ENCODE peak calls at places on chromosomes 1 and 21, in ten cellular contexts. Y is prostate gland, M is HCT116, F is stomach, H is GM12878, R is GM12891, L is HepG2, V is transverse colon, P is K562, D is breast epithelium. K is an unnamed sample.

GRCh38 chr1:94989398-94989797 is 62.5 kb upstream of the CNN3 start:
- DNase-seq in Y (no peak), D (no peak), P (no peak), L (no peak), R (no peak), M (no peak), F (peak; percentile 66), V (peak; percentile 44), H (no peak), K (no peak)

GRCh38 chr1:152185544-152186391 is 26.7 kb upstream of the RPTN start:
- DNase-seq in F (peak; percentile 29), R (peak; percentile 25), M (peak; percentile 63), V (peak; percentile 18), H (no peak), D (no peak), L (peak; percentile 53), Y (peak; percentile 55), P (peak; percentile 41), K (no peak)

GRCh38 chr21:15592271-15592860 is 137.4 kb upstream of the USP25 start:
- DNase-seq in Y (peak; percentile 21), D (no peak), L (peak; percentile 44), H (no peak), M (peak; percentile 21), V (no peak), F (no peak), P (peak; percentile 17), R (no peak), K (no peak)

GRCh38 chr1:27391511-27392095 is 819 bp upstream of the GPR3 start:
- DNase-seq in M (peak; percentile 53), H (no peak), V (peak; percentile 49), R (no peak), D (no peak), Y (peak; percentile 50), L (peak; percentile 29), P (peak; percentile 54), F (peak; percentile 46), K (no peak)

GRCh38 chr1:18200136-18200717 is 92.6 kb downstream of the IGSF21 start:
- DNase-seq in M (no peak), L (no peak), R (no peak), P (no peak), D (no peak), H (no peak), Y (no peak), F (no peak), V (no peak), K (no peak)

GRCh38 chr1:235932090-235932510 is 65.4 kb upstream of the LYST start:
- DNase-seq in V (peak; percentile 60), R (no peak), Y (peak; percentile 80), M (no peak), D (no peak), H (no peak), P (no peak), F (peak; percentile 64), L (no peak), K (no peak)

GRCh38 chr1:156502749-156503671 is 2.4 kb upstream of the MEF2D start:
- DNase-seq in V (peak; percentile 74), R (no peak), D (no peak), L (no peak), Y (peak; percentile 66), P (no peak), F (peak; percentile 80), M (peak; percentile 94), H (no peak), K (no peak)

GRCh38 chr1:165290143-165290542 is 66.4 kb downstream of the LMX1A start:
- DNase-seq in V (no peak), Y (no peak), R (no peak), P (no peak), L (no peak), M (no peak), H (no peak), F (no peak), D (no peak), K (no peak)

GRCh38 chr1:162138599-162139397 is 69.3 kb downstream of the NOS1AP start:
- DNase-seq in H (no peak), Y (no peak), D (no peak), P (no peak), F (peak; percentile 30), R (no peak), L (no peak), M (no peak), V (no peak), K (no peak)

GRCh38 chr1:151924691-151925587 is 15.6 kb upstream of the THEM4 start:
- DNase-seq in F (no peak), H (peak; percentile 40), D (no peak), V (no peak), R (no peak), L (no peak), P (no peak), M (no peak), Y (no peak), K (no peak)

GRCh38 chr21:38626311-38626710 is 128.0 kb upstream of the ERG start:
- DNase-seq in L (no peak), R (no peak), D (no peak), F (no peak), V (no peak), P (no peak), H (no peak), Y (no peak), M (no peak), K (no peak)

DNA sequence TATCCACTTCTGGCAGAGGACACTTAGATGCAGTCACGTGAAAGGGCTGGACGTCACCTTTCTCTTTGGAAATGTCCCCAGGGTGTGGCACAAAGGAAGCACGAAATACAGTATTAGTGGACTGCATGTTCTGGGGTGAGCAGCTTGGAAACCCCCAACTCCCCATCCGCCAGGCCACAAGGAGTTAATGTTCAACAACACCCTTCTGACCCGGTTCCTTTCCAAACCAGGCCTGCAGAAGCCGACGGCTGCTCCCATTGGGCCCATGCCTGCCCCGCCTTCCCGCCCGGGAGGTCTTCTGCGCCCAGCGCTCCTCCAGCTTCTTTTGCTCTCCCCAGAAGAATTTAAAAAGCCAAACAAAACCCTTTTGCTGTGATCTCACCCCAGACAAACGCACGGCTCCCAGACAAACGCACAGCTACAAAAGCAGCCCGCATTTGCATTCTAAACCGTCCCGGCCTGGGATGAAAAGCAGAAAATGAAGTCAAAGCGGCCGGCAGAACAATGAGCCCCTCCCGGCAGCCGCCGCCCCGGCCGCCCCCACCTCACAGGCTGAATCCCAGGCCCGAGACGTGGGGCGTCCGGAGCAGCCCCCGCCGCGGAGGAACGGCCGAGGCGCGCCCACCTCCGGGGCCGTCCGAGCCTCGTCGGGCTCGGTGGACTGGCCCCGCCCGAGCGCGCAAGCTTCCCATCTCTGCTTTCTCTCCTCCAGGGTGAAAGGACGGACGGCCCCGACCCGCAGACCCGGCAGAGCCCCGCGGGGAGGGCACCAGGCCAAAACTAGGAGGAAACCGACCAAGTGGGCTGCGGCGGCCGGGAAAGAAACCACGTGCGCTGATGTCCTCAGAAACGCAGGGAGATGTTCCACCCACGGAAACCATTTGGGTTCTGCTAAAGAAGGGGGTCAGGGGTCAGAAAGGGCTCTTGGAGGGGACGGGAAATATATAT is 101.9 kb downstream of the PLPP3 start:
- DNase-seq in R (no peak), P (no peak), H (peak; percentile 17), V (peak; percentile 52), Y (no peak), L (peak; percentile 85), D (no peak), F (peak; percentile 52), M (no peak), K (no peak)
- TF ChIP-seq POLR2A in R (no peak), P (no peak), H (no peak), V (peak; percentile 44), Y (no peak), L (peak; percentile 73), D (no peak), F (no peak), M (no peak), K (no peak)

GRCh38 chr21:44950351-44950750 is 10.5 kb downstream of the SLX9 start:
- DNase-seq in R (no peak), Y (no peak), P (no peak), H (no peak), M (no peak), D (no peak), V (no peak), F (no peak), L (no peak), K (no peak)
- TF ChIP-seq POLR2AphosphoS5 in R (no peak), Y (no peak), P (no peak), H (no peak), M (no peak), D (no peak), V (no peak), F (no peak), L (no peak), K (no peak)

DNA sequence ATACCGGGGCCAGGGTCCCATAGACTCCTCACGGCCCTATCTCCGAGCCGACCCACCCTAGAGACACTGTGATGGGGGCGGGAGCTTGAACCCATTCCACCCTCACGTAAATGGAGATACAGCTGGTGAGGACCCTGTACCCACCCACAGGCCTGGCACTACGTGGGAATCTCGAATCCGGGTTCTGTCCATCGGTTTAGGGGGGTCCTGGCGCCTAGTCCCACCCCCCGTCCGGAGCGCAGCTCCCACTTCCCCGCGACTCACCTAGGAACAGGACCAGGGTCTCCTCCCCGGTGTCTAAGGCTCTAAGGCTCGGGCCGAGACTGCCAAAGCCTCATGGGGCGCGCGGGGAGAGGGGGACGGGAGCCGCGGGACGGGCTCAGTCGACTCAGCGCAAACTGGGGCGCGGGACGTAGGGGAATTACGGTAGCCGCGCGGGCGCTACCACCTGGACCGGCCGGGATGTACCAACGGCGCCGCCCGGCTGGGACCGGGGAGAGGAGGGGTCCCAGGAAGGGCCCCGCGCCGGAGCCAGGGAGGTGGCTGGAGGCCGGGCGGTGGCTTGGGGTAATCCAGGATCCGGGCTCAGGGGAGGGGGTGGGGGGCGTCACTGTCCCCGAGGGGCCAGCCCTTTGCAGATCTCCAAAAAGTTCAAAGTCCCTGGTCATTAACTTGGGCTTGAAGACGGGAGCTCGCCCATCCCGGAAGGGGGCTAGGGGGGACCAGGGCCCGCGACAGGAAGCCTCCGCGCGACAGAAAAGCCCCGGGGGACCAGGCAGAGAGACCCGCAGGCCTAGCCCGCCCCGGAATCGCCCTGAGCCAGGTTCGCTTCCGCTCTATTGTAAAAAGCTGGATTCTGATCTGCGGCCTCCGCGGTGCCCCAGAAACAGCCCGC is 1.0 kb downstream of the PLEKHG5 start:
- DNase-seq in V (peak; percentile 84), P (peak; percentile 78), R (peak; percentile 83), L (peak; percentile 54), Y (peak; percentile 69), M (peak; percentile 59), D (peak; percentile 75), H (peak; percentile 15), F (peak; percentile 80), K (peak; percentile 83)
- TF ChIP-seq POLR2A in V (peak; percentile 38), P (no peak), R (no peak), L (peak; percentile 24), Y (peak; percentile 34), M (no peak), D (no peak), H (peak; percentile 14), F (no peak), K (no peak)

DNA sequence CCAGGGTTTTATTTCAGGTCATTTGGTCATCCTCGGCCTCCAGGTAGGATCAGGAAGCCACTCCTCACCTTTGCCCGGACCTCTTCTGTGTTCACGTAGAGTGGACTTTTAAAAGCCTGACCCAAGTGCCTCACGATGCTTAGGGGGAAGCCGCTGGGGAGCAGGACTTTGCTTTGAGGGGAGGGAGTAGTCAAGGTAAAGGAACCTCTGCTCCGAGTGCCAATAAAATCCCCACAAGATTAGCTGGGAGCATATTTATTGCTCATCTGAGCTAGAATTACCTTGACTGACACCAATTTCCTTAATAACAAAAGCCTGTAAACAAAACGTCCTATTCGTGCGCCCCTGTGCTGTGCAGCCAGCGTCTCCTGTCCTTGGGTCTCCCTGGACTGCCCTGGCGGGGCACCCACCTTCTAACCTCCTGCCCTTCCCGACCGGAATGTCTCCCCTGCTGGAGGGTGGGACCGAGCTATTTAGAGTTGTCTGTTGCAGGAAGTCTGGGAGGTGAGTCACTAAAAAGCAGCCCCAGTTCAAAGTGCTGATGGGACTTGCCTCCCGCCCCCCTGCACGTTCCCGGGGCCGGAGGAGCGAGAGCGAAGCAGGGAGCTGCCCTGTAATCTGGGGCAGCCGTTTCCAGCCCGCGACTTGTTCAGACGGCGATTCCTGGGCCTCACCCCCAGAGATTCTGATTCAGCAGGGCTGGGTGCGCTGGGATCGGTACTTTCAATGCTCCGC is 818 bp upstream of the DHRS3 start:
- DNase-seq in R (no peak), M (peak; percentile 78), D (no peak), Y (peak; percentile 83), F (peak; percentile 65), L (peak; percentile 97), H (no peak), V (peak; percentile 86), P (peak; percentile 88), K (no peak)
- TF ChIP-seq POLR2AphosphoS5 in R (no peak), M (peak; percentile 91), D (peak; percentile 49), Y (peak; percentile 84), F (peak; percentile 56), L (peak; percentile 95), H (no peak), V (peak; percentile 82), P (peak; percentile 81), K (no peak)

K was measured in GM12892.